ENCODE peak calls at places on chromosomes 5 and 9, in nine cellular contexts. C, F, O, Z, Y, Q, W, L and J are unnamed samples.

GRCh38 chr5:14752497-14753071 is 88.1 kb downstream of the OTULIN start:
- DNase-seq in W (no peak), Y (no peak), Q (no peak), L (no peak), O (no peak), C (no peak), F (no peak), Z (no peak), J (no peak)

GRCh38 chr9:84170521-84171141 is 169.9 kb downstream of the SLC28A3 start:
- DNase-seq in L (peak), Y (peak), O (peak), F (peak), Q (peak), W (peak), Z (peak), C (peak), J (no peak)

GRCh38 chr9:87592554-87593394 is 95.1 kb downstream of the DAPK1 start:
- DNase-seq in W (peak), Y (peak), L (no peak), F (peak), Q (no peak), C (no peak), Z (peak), O (peak), J (no peak)

GRCh38 chr9:130333041-130334040 is 67.8 kb downstream of the HMCN2 start:
- DNase-seq in C (no peak), Z (no peak), Y (peak), Q (peak), W (no peak), O (peak), L (peak), F (no peak), J (no peak)

GRCh38 chr5:543351-543750 is 19.1 kb upstream of the SLC9A3 start:
- DNase-seq in Q (peak), Y (no peak), Z (peak), O (no peak), F (no peak), C (no peak), L (no peak), W (no peak), J (no peak)

GRCh38 chr9:3525088-3525835 is 539 bp downstream of the RFX3 start:
- DNase-seq in Z (peak), Q (peak), Y (no peak), C (no peak), O (no peak), F (no peak), W (peak), L (no peak), J (no peak)

GRCh38 chr5:80754900-80755299 is 100.1 kb upstream of the DHFR start:
- DNase-seq in Q (no peak), L (peak), W (no peak), Z (no peak), Y (no peak), C (no peak), O (peak), F (peak), J (no peak)

GRCh38 chr5:53944981-53945380 is 365.4 kb downstream of the ARL15 start:
- DNase-seq in W (peak), Z (no peak), L (peak), F (peak), Q (no peak), Y (no peak), O (peak), C (no peak), J (no peak)

GRCh38 chr9:98607787-98608186 is 100.9 kb downstream of the GABBR2 start:
- DNase-seq in Z (no peak), O (peak), F (peak), C (no peak), Y (peak), W (peak), L (peak), Q (no peak), J (no peak)

GRCh38 chr5:172816887-172817418 is 17.1 kb upstream of the ERGIC1 start:
- DNase-seq in Z (no peak), Y (peak), C (no peak), L (peak), O (peak), W (peak), Q (no peak), F (peak), J (no peak)

GRCh38 chr9:21535396-21535795 is 53.3 kb upstream of the IFNE start:
- DNase-seq in Q (no peak), L (no peak), F (no peak), Y (no peak), O (no peak), W (no peak), Z (no peak), C (no peak), J (no peak)

GRCh38 chr5:35096209-35096608 is 48.5 kb upstream of the AGXT2 start:
- DNase-seq in W (peak), Y (peak), Q (no peak), Z (no peak), L (no peak), O (peak), C (no peak), F (no peak), J (no peak)

GRCh38 chr9:22208846-22209585 is 199.9 kb upstream of the CDKN2B start:
- DNase-seq in O (peak), F (no peak), Q (no peak), Z (no peak), L (no peak), Y (peak), W (no peak), C (no peak), J (no peak)

GRCh38 chr5:79480991-79481390 is 32.9 kb downstream of the HOMER1 start:
- DNase-seq in O (no peak), Y (no peak), Z (no peak), Q (no peak), W (no peak), L (no peak), C (no peak), F (no peak), J (no peak)
- H3K4me3 ChIP-seq in O (no peak), Y (no peak), Z (no peak), Q (no peak), W (no peak), L (no peak), C (no peak), F (no peak), J (no peak)

GRCh38 chr5:160468576-160468975 is 46.9 kb downstream of the PTTG1 start:
- DNase-seq in Q (no peak), W (no peak), F (no peak), L (no peak), O (no peak), C (no peak), Z (no peak), Y (no peak), J (no peak)
- H3K4me3 ChIP-seq in Q (peak), W (no peak), F (peak), L (peak), O (no peak), C (no peak), Z (peak), Y (no peak), J (peak)

GRCh38 chr5:169433221-169433651 is 132.3 kb upstream of the SLIT3 start:
- DNase-seq in Z (no peak), W (no peak), C (no peak), O (no peak), Q (no peak), Y (peak), F (no peak), L (no peak), J (no peak)

GRCh38 chr5:169426674-169427250 is 125.8 kb upstream of the SLIT3 start:
- DNase-seq in F (no peak), Y (no peak), Q (no peak), L (no peak), Z (no peak), C (no peak), O (no peak), W (no peak), J (no peak)

GRCh38 chr5:169429044-169429443 is 128.1 kb upstream of the SLIT3 start:
- DNase-seq in O (peak), Q (no peak), Y (peak), F (no peak), Z (no peak), C (no peak), L (no peak), W (peak), J (no peak)

GRCh38 chr5:169431386-169431785 is 130.4 kb upstream of the SLIT3 start:
- DNase-seq in O (peak), C (no peak), F (no peak), Y (no peak), L (no peak), Z (no peak), Q (no peak), W (peak), J (no peak)

DNA sequence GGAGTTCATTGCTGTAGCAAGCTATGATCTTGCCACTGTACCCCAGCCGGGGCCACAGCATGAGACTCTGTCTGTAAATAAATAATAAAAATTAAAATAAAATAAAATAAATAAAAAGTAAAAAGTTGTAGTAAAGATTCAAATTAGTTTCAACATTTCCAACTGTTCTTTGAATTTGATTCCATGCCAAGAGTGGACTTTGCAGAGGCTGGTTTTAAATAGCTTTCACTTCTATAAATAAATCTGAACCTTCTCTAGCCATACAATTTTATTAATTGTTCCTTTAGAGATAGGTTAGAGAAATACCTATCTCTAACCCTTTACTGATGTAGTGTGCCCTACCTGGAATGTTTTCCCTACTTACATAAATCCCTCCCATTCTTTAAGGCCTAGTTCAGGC is 129.7 kb upstream of the SLIT3 start:
- DNase-seq in C (no peak), W (peak), Z (no peak), Q (no peak), L (no peak), F (no peak), O (peak), Y (no peak), J (no peak)
- H3K4me3 ChIP-seq in C (no peak), W (no peak), Z (no peak), Q (no peak), L (no peak), F (no peak), O (no peak), Y (no peak), J (no peak)

GRCh38 chr5:43309657-43310056 is 3.6 kb downstream of the HMGCS1 start:
- DNase-seq in Z (no peak), O (no peak), W (no peak), F (no peak), C (no peak), Y (no peak), L (no peak), Q (no peak), J (no peak)
- H3K4me3 ChIP-seq in Z (peak), O (peak), W (no peak), F (peak), C (peak), Y (no peak), L (peak), Q (no peak), J (no peak)

GRCh38 chr5:158877124-158877581 is 222.6 kb downstream of the EBF1 start:
- DNase-seq in C (no peak), Y (peak), W (peak), O (no peak), L (no peak), F (peak), Z (no peak), Q (no peak), J (no peak)

GRCh38 chr5:158877706-158878105 is 222.0 kb downstream of the EBF1 start:
- DNase-seq in Z (no peak), C (no peak), W (no peak), L (no peak), Y (no peak), F (no peak), O (no peak), Q (no peak), J (no peak)

GRCh38 chr5:158874814-158875213 is 224.9 kb downstream of the EBF1 start:
- DNase-seq in L (peak), Z (no peak), C (no peak), W (peak), Y (peak), O (no peak), F (no peak), Q (no peak), J (no peak)

GRCh38 chr5:158875272-158875679 is 224.4 kb downstream of the EBF1 start:
- DNase-seq in W (peak), O (peak), Q (no peak), C (no peak), F (peak), Y (peak), L (peak), Z (no peak), J (no peak)

DNA sequence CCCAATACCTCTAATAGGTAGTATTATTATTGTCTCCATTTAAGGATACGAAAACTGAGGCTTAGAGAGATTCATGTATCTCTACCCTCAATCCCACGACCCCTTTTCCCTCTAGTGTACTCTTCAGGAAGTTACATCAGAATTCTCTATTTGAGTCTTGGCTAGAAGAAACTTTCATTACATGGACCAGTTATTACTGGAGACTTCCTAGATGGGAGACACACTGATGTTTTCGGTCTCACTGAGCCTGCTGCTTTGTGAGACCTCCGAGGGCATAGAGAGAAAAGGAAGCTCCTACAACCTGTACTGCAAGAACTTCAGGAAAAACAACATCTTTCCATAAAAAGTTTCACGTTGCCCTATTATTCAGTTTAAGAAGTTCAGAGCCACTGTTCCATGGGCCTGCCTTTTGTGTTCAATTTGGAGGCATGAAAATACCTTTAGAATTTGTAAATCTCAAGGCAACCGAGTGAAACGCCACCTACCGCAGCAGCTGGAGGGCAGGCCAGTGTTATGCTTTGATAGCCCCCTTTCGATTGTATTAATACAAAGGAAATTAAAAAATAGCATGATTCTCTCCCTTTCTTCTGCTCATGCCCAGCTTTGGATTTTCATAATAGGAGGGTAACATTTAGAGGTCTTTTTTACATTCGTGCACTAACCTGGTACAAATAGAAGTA is 223.3 kb downstream of the EBF1 start:
- DNase-seq in F (no peak), Z (no peak), Q (no peak), L (no peak), Y (no peak), O (no peak), C (no peak), W (peak), J (no peak)
- H3K4me3 ChIP-seq in F (no peak), Z (no peak), Q (no peak), L (no peak), Y (no peak), O (no peak), C (no peak), W (no peak), J (no peak)

DNA sequence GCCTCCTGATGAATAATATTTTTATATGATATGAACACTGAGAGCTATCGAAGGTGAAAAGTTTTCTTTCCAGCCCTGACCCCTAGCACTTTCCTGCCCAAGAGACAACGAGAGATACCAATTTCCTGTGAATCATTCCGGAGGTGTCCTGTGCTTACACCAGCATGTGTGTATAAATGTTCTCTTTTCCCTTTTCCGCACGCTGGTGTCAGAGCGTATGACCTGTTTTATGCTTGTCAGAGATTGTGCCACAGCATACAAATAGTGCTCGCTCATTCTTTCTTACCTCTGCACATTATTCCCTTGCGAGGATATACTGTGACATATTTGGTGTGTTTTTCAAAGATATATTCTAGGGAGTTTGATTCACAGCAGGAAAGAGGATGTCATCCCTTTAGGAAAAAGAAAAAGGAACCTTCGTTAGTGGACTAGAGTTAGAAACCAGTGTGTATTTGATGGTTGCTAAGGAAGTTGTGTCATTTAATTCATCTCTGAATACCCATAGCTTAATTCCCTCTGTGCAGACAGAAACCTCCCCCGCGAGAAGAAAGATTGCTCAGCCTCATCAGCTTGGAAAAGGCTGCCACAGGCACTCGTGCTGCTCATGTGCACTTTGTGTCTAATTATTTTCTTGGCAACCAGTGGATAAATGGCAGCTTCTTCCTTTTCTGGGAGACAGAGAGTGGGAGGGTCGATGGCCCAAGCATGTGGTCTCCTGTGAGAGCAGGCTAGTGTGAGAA is 14.8 kb upstream of the CCIN start:
- DNase-seq in W (peak), Y (peak), O (peak), L (peak), Q (no peak), F (peak), Z (peak), C (no peak), J (no peak)
- H3K4me3 ChIP-seq in W (no peak), Y (no peak), O (no peak), L (peak), Q (no peak), F (no peak), Z (no peak), C (no peak), J (no peak)

DNA sequence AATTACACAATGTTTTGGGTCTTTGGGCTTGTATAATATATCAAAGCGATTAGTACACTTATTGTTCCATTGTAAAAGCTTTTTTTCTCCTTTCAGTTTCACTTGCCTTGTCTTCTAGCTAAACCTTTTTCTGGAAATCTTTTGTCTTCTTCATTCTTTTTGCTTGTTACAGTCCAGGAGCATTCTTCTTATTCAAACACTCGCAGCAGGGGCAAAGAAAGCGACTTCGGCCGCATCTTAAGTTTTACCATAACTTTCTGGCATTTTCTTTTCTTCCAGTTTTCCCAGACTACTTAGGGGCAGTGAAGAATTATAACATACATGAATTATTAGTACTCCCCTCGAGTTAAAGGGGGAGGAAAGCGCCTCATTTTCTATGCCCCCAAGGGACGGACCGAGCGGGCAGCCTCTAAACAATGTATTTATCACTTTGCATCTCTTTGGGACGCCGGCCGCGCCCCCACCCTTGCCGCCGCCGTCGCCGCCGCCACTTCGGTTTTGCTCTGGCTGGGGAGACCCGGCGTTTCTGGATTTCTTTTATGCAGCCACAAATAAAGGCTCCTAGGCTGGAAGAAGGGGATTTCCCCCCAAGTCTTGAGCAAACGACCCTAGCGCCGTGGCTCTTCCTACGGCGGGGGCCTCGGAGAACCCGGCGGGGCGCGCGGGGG is 7.5 kb upstream of the NEUROG1 start:
- DNase-seq in W (no peak), Y (no peak), C (peak), Z (no peak), O (no peak), F (no peak), Q (no peak), L (no peak), J (no peak)
- H3K4me3 ChIP-seq in W (no peak), Y (no peak), C (no peak), Z (peak), O (no peak), F (no peak), Q (peak), L (peak), J (peak)

GRCh38 chr9:23850242-23851023 is 24.4 kb upstream of the ELAVL2 start:
- DNase-seq in C (no peak), Z (no peak), Y (no peak), L (peak), O (no peak), Q (no peak), F (no peak), W (no peak), J (no peak)

GRCh38 chr9:23851024-23851629 is 25.1 kb upstream of the ELAVL2 start:
- DNase-seq in F (no peak), O (peak), Q (peak), C (no peak), Z (peak), L (peak), Y (no peak), W (no peak), J (no peak)

GRCh38 chr9:23849379-23849778 is 23.3 kb upstream of the ELAVL2 start:
- DNase-seq in Z (no peak), L (no peak), Q (no peak), F (no peak), W (no peak), Y (no peak), C (no peak), O (no peak), J (no peak)
- H3K4me3 ChIP-seq in Z (no peak), L (peak), Q (no peak), F (no peak), W (no peak), Y (no peak), C (no peak), O (no peak), J (no peak)

GRCh38 chr5:122723606-122724352 is 51.1 kb upstream of the SNX2 start:
- DNase-seq in Q (no peak), Z (no peak), Y (peak), O (peak), F (peak), L (no peak), C (no peak), W (peak), J (no peak)
- H3K4me3 ChIP-seq in Q (no peak), Z (no peak), Y (no peak), O (no peak), F (no peak), L (peak), C (no peak), W (no peak), J (no peak)